ENCODE peak calls at places on chromosomes 7 and 10, in nine cellular contexts. I is HEK293T; R is dermis microvascular lymphatic vessel endothelial cell; Q is RWPE1; E is nucleus accumbens; N is CD8-positive, alpha-beta memory T cell; M is AG10803; X is HuH-7; G is stimulated activated CD4-positive, alpha-beta T cell treated with anti-CD3 and anti-CD28 coated beads, Interleukin-12 subunit alpha, Interleukin-12 subunit beta, amount 100 ng/mL, for 4 hours. H is an unnamed sample.

GRCh38 chr10:3419719-3420495 is 247.3 kb upstream of the PITRM1 start:
- DNase-seq in I (no peak), R (no peak), Q (no peak), E (no peak), N (no peak), M (no peak), X (no peak), G (no peak), H (no peak)

GRCh38 chr7:24572421-24573007 is 738 bp upstream of the PALS2 start:
- DNase-seq in I (peak), R (peak), Q (peak), E (no peak), N (no peak), M (peak), X (peak), G (no peak), H (peak)

GRCh38 chr10:132840698-132841097 is 54.8 kb upstream of the NKX6-2 start:
- DNase-seq in I (no peak), R (no peak), Q (no peak), E (no peak), N (no peak), M (no peak), X (no peak), G (no peak), H (no peak)

GRCh38 chr7:47407821-47408674 is 173.9 kb downstream of the TNS3 start:
- DNase-seq in I (no peak), R (no peak), Q (no peak), E (no peak), N (no peak), M (no peak), X (no peak), G (no peak), H (no peak)

GRCh38 chr10:7165500-7166177 is 245.2 kb downstream of the SFMBT2 start:
- DNase-seq in I (no peak), R (no peak), Q (no peak), E (no peak), N (no peak), M (no peak), X (no peak), G (no peak), H (no peak)

GRCh38 chr10:116836087-116836486 is 13.2 kb upstream of the ENO4 start:
- DNase-seq in I (no peak), R (no peak), Q (no peak), E (no peak), N (no peak), M (no peak), X (no peak), G (no peak), H (no peak)

GRCh38 chr7:111668711-111669110 is 106.4 kb upstream of the IMMP2L start:
- DNase-seq in I (no peak), R (no peak), Q (no peak), E (no peak), N (no peak), M (no peak), X (no peak), G (no peak), H (no peak)

GRCh38 chr7:137146012-137146455 is 197.5 kb downstream of the PTN start:
- DNase-seq in I (no peak), R (no peak), Q (no peak), E (no peak), N (no peak), M (peak), X (no peak), G (no peak), H (no peak)

GRCh38 chr10:34920578-34920977 is 105.5 kb upstream of the PARD3 start:
- DNase-seq in I (no peak), R (no peak), Q (no peak), E (no peak), N (no peak), M (no peak), X (no peak), G (no peak), H (no peak)

GRCh38 chr7:22980422-22980821 is 33.5 kb downstream of the HYCC1 start:
- DNase-seq in I (no peak), R (peak), Q (peak), E (no peak), N (no peak), M (peak), X (no peak), G (no peak), H (no peak)

GRCh38 chr7:155763721-155764431 is 48.4 kb downstream of the SHH start:
- DNase-seq in I (no peak), R (peak), Q (no peak), E (no peak), N (peak), M (peak), X (no peak), G (peak), H (peak)

GRCh38 chr10:63699785-63700184 is 178.6 kb downstream of the REEP3 start:
- DNase-seq in I (no peak), R (peak), Q (no peak), E (no peak), N (no peak), M (peak), X (no peak), G (no peak), H (peak)